ENCODE peak calls at places on chromosomes 2 and 18, in six cellular contexts. T is activated CD8-positive, alpha-beta memory T cell treated with anti-CD3 and anti-CD28 coated beads for 24 hours; F is CD4-positive, alpha-beta T cell; C is GM04504; V is tibial nerve; L is ovary. P is an unnamed sample.

GRCh38 chr2:133718688-133719201 is 150.5 kb upstream of the NCKAP5 start:
- DNase-seq in T (no peak), F (no peak), C (peak; percentile 69), V (no peak), L (no peak), P (peak; percentile 59)

GRCh38 chr2:157839162-157839801 is 36.8 kb downstream of the ACVR1 start:
- DNase-seq in T (no peak), F (no peak), C (no peak), V (no peak), L (peak; percentile 15), P (no peak)

GRCh38 chr18:2050016-2050415 is 521.3 kb downstream of the METTL4 start:
- DNase-seq in T (no peak), F (no peak), C (no peak), V (no peak), L (no peak), P (no peak)

GRCh38 chr2:21386666-21387065 is 262.9 kb downstream of the TDRD15 start:
- DNase-seq in T (no peak), F (no peak), C (no peak), V (no peak), L (no peak), P (no peak)

GRCh38 chr2:5759949-5760348 is 67.8 kb downstream of the SOX11 start:
- DNase-seq in T (no peak), F (no peak), C (no peak), V (no peak), L (no peak), P (no peak)

GRCh38 chr2:217634871-217635270 is 367.9 kb downstream of the TNS1 start:
- DNase-seq in T (no peak), F (no peak), C (no peak), V (no peak), L (no peak), P (no peak)

GRCh38 chr18:75068682-75069435 is 140.1 kb downstream of the PTGR3 start:
- DNase-seq in T (no peak), F (no peak), C (no peak), V (no peak), L (no peak), P (no peak)

GRCh38 chr18:4751523-4751922 is 296.4 kb upstream of the DLGAP1 start:
- DNase-seq in T (no peak), F (no peak), C (no peak), V (no peak), L (no peak), P (no peak)

GRCh38 chr2:163157891-163158511 is 319.4 kb upstream of the KCNH7 start:
- DNase-seq in T (no peak), F (no peak), C (no peak), V (no peak), L (no peak), P (peak; percentile 65)

GRCh38 chr2:236997086-236997485 is 88.6 kb upstream of the COPS8 start:
- DNase-seq in T (no peak), F (no peak), C (no peak), V (no peak), L (no peak), P (no peak)

GRCh38 chr2:62217980-62218379 is 22.1 kb downstream of the B3GNT2 start:
- DNase-seq in T (no peak), F (no peak), C (peak; percentile 50), V (no peak), L (no peak), P (peak; percentile 20)

GRCh38 chr2:27075219-27075871 is 3.1 kb upstream of the EMILIN1 start:
- DNase-seq in T (no peak), F (peak; percentile 51), C (no peak), V (no peak), L (peak; percentile 59), P (no peak)

GRCh38 chr2:182920631-182921056 is 54.2 kb upstream of the FRZB start:
- DNase-seq in T (no peak), F (no peak), C (no peak), V (no peak), L (no peak), P (no peak)

GRCh38 chr18:9951022-9951859 is 37.4 kb downstream of the VAPA start:
- DNase-seq in T (no peak), F (no peak), C (peak; percentile 29), V (no peak), L (no peak), P (peak; percentile 43)

GRCh38 chr18:79245517-79246001 is 150.2 kb upstream of the NFATC1 start:
- DNase-seq in T (no peak), F (peak; percentile 5), C (no peak), V (no peak), L (no peak), P (no peak)

GRCh38 chr2:120899799-120900198 is 164.1 kb downstream of the GLI2 start:
- DNase-seq in T (no peak), F (no peak), C (no peak), V (no peak), L (no peak), P (no peak)

GRCh38 chr18:13797157-13797611 is 26.8 kb upstream of the MC5R start:
- DNase-seq in T (no peak), F (no peak), C (no peak), V (no peak), L (no peak), P (no peak)

GRCh38 chr2:152537252-152537651 is 180.0 kb downstream of the PRPF40A start:
- DNase-seq in T (no peak), F (no peak), C (no peak), V (no peak), L (no peak), P (no peak)

P was measured in AG04450.